ENCODE peak calls at places on chromosome X, in five cellular contexts. J, I, Z, H and R are unnamed samples.

GRCh38 chrX:101117701-101118100 is 19.7 kb downstream of the CENPI start:
- DNase-seq in J (no peak), Z (no peak), I (no peak), H (no peak), R (no peak)

GRCh38 chrX:120769576-120770341 is 105.9 kb downstream of the CT47B1 start:
- DNase-seq in J (peak; percentile 59), H (no peak), I (peak; percentile 19), Z (peak; percentile 12), R (peak; percentile 16)

GRCh38 chrX:41045960-41046567 is 39.2 kb upstream of the USP9X start:
- DNase-seq in J (no peak), Z (no peak), H (no peak), I (no peak), R (no peak)

GRCh38 chrX:135328421-135329005 is 19.2 kb downstream of the ETDC start:
- DNase-seq in I (no peak), H (no peak), Z (no peak), J (no peak), R (no peak)

GRCh38 chrX:48769230-48769629 is 7.7 kb downstream of the GLOD5 start:
- DNase-seq in J (peak; percentile 18), Z (no peak), H (no peak), I (no peak), R (no peak)

GRCh38 chrX:9899640-9900075 is 67.5 kb upstream of the CLDN34 start:
- DNase-seq in H (no peak), J (no peak), Z (no peak), I (no peak), R (no peak)

GRCh38 chrX:148634591-148634990 is 134.2 kb downstream of the AFF2 start:
- DNase-seq in Z (no peak), J (no peak), H (no peak), I (no peak), R (no peak)

GRCh38 chrX:112849010-112849409 is 8.4 kb upstream of the AMOT start:
- DNase-seq in I (peak; percentile 30), J (no peak), Z (no peak), H (no peak), R (no peak)

GRCh38 chrX:48617542-48618340 is 20.4 kb downstream of the WDR13 start:
- DNase-seq in Z (no peak), H (peak; percentile 25), J (no peak), I (no peak), R (no peak)

GRCh38 chrX:46298821-46299220 is 246.4 kb downstream of the ZNF674 start:
- DNase-seq in J (no peak), I (no peak), Z (no peak), H (no peak), R (no peak)

GRCh38 chrX:153885968-153886903 is at the start of gene L1CAM:
- DNase-seq in I (peak; percentile 85), J (no peak), H (peak; percentile 84), Z (no peak), R (no peak)

GRCh38 chrX:124388562-124388961 is 42.2 kb downstream of the SH2D1A start:
- DNase-seq in H (peak; percentile 45), I (peak; percentile 21), J (peak; percentile 9), Z (peak; percentile 24), R (peak; percentile 10)

GRCh38 chrX:154072192-154072591 is 25.3 kb downstream of the MECP2 start:
- DNase-seq in H (no peak), J (no peak), I (no peak), Z (no peak), R (no peak)

GRCh38 chrX:140507982-140508305 is 3.1 kb upstream of the SOX3 start:
- DNase-seq in J (no peak), I (peak; percentile 24), H (no peak), Z (no peak), R (no peak)

GRCh38 chrX:51976503-51976902 is 83.1 kb downstream of the MAGED1 start:
- DNase-seq in J (no peak), I (no peak), Z (no peak), H (no peak), R (no peak)

GRCh38 chrX:13090261-13091110 is 46.1 kb upstream of the FAM9C start:
- DNase-seq in H (peak; percentile 9), J (peak; percentile 67), I (no peak), Z (no peak), R (no peak)

GRCh38 chrX:41666251-41666650 is 22.5 kb upstream of the GPR34 start:
- DNase-seq in Z (no peak), I (no peak), J (no peak), H (no peak), R (no peak)

GRCh38 chrX:50905334-50905733 is 5.2 kb upstream of the BMP15 start:
- DNase-seq in J (peak; percentile 4), I (no peak), Z (no peak), H (peak; percentile 17), R (no peak)

GRCh38 chrX:72107320-72107719 is 24.4 kb downstream of the RTL5 start:
- DNase-seq in J (no peak), I (peak; percentile 31), H (peak; percentile 18), Z (no peak), R (no peak)

GRCh38 chrX:130393451-130394074 is 8.1 kb upstream of the GPR119 start:
- DNase-seq in J (peak; percentile 12), I (peak; percentile 64), Z (peak; percentile 20), H (no peak), R (peak; percentile 18)

GRCh38 chrX:55007633-55008032 is 7.5 kb downstream of the APEX2 start:
- DNase-seq in Z (no peak), J (peak; percentile 73), H (no peak), I (no peak), R (no peak)

GRCh38 chrX:21490341-21490740 is 116.1 kb downstream of the CNKSR2 start:
- DNase-seq in J (no peak), Z (no peak), I (no peak), H (no peak), R (no peak)

GRCh38 chrX:129769467-129770154 is 10.1 kb upstream of the SASH3 start:
- DNase-seq in Z (no peak), J (no peak), I (no peak), H (no peak), R (no peak)

GRCh38 chrX:1386338-1387127 is 5.4 kb downstream of the SLC25A6 start:
- DNase-seq in I (peak; percentile 29), H (peak; percentile 10), J (no peak), Z (no peak), R (no peak)

GRCh38 chrX:110086916-110087484 is 84.1 kb downstream of the TMEM164 start:
- DNase-seq in I (no peak), Z (peak; percentile 70), H (peak; percentile 16), J (peak; percentile 12), R (peak; percentile 59)

GRCh38 chrX:155951237-155951789 is 46.2 kb upstream of the IL9R start:
- DNase-seq in H (no peak), I (no peak), Z (no peak), J (no peak), R (no peak)

GRCh38 chrX:13607356-13607995 is 38.1 kb downstream of the EGFL6 start:
- DNase-seq in H (no peak), J (no peak), I (no peak), Z (no peak), R (no peak)

GRCh38 chrX:115582871-115583729 is 22.1 kb downstream of the PLS3 start:
- DNase-seq in I (no peak), Z (no peak), H (no peak), J (no peak), R (no peak)

GRCh38 chrX:23919706-23920320 is 12.0 kb downstream of the CXorf58 start:
- DNase-seq in H (no peak), J (peak; percentile 30), Z (no peak), I (no peak), R (no peak)

GRCh38 chrX:113675278-113675677 is 834.6 kb upstream of the AMOT start:
- DNase-seq in I (no peak), H (no peak), J (no peak), Z (no peak), R (no peak)

GRCh38 chrX:33987458-33987857 is 144.7 kb downstream of the FAM47A start:
- DNase-seq in J (no peak), I (no peak), H (no peak), Z (no peak), R (no peak)

GRCh38 chrX:149628768-149629167 is 2.8 kb downstream of the TMEM185A start:
- DNase-seq in J (peak; percentile 55), Z (no peak), H (no peak), I (no peak), R (no peak)

GRCh38 chrX:21996872-21997271 is 35.3 kb upstream of the PHEX start:
- DNase-seq in J (peak; percentile 17), H (no peak), I (no peak), Z (no peak), R (no peak)

GRCh38 chrX:46882266-46882665 is 30.0 kb upstream of the JADE3 start:
- DNase-seq in I (no peak), Z (no peak), J (no peak), H (no peak), R (no peak)

GRCh38 chrX:139932077-139932900 is 564 bp downstream of the ATP11C start:
- DNase-seq in Z (no peak), H (peak; percentile 84), J (no peak), I (peak; percentile 79), R (no peak)

DNA sequence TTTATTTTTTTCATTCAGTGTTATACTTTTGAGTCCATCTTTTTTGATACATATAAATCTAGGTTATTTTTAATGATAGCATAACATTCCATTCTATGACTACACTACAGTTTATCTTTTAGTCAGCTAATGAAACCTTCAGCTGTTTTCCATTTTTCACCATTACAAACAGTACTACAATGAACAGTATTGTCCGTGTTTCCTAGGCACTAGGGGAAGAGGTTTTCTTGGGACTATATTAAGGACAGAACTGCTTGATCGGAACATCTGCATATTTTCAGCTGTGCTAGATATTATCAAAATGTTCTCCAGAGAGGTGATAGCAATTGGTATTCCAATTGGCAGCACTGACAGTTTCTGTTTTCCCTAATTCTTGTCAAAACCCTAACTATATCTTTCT is 44.3 kb upstream of the HCCS start:
- DNase-seq in Z (no peak), H (no peak), I (no peak), J (no peak), R (no peak)
- TF ChIP-seq SIN3A in Z (no peak), H (no peak), I (no peak), J (no peak), R (no peak)

GRCh38 chrX:69424161-69424560 is 80.0 kb upstream of the NALF2 start:
- DNase-seq in I (peak; percentile 22), J (peak; percentile 4), H (peak; percentile 8), Z (no peak), R (peak; percentile 2)
- TF ChIP-seq SIN3A in I (no peak), J (no peak), H (no peak), Z (no peak), R (no peak)

GRCh38 chrX:132063862-132064261 is 40.8 kb downstream of the STK26 start:
- DNase-seq in Z (no peak), H (no peak), I (no peak), J (no peak), R (no peak)
- TF ChIP-seq SIN3A in Z (no peak), H (no peak), I (no peak), J (no peak), R (no peak)

DNA sequence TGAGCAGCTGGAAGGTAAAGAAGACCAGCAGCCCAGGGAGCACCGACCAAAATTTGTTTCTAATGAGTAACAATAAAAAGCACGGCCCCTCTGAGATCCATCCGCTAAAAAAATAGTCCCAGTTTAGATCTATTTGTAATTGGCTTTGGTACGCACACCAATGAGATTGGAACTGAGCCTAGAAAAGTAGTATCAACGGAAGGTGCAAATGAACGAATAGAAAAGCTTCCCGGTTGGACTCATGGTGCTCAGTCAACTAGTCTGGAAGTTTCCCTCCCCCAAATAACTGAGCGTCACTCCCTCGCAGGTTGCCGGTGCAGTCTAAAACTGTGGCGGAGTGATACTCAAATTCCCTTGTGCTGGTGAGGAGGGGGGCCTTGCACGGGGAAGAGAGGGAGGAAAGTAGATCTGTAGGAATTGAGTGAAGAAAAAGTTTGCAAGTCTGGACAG is at the start of gene COL4A5:
- DNase-seq in H (peak; percentile 65), I (no peak), J (peak; percentile 84), Z (peak; percentile 38), R (peak; percentile 80)
- TF ChIP-seq SIN3A in H (no peak), I (no peak), J (no peak), Z (no peak), R (no peak)